ENCODE peak calls at places on chromosomes 11 and 22, in eight cellular contexts. Q is neural crest cell; F is naive thymus-derived CD4-positive, alpha-beta T cell; T is SK-MEL-5; H is AML-193; I is RWPE1; D is kidney glomerular epithelial cell; C is neural progenitor cell. B is an unnamed sample.

GRCh38 chr22:45181766-45182165 is 18.0 kb downstream of the NUP50 start:
- DNase-seq in D (no peak), C (no peak), T (no peak), Q (no peak), I (no peak), H (no peak), F (no peak), B (no peak)

GRCh38 chr11:118914178-118914918 is 11.4 kb downstream of the BCL9L start:
- DNase-seq in T (peak; percentile 71), H (no peak), C (peak; percentile 77), F (no peak), Q (no peak), D (no peak), I (no peak), B (no peak)

GRCh38 chr22:17960695-17961442 is 63.5 kb downstream of the MICAL3 start:
- DNase-seq in C (peak; percentile 53), F (no peak), T (no peak), D (no peak), H (no peak), I (no peak), Q (no peak), B (no peak)

GRCh38 chr11:76768091-76769047 is 14.8 kb upstream of the TSKU start:
- DNase-seq in T (no peak), C (no peak), F (peak; percentile 27), D (no peak), H (peak; percentile 92), Q (no peak), I (no peak), B (peak; percentile 95)

GRCh38 chr11:76644591-76644990 is 26.0 kb downstream of the LRRC32 start:
- DNase-seq in T (no peak), H (no peak), I (no peak), C (no peak), D (no peak), Q (no peak), F (no peak), B (no peak)

GRCh38 chr11:105202422-105202821 is 62.9 kb upstream of the CARD18 start:
- DNase-seq in T (no peak), D (no peak), I (no peak), C (no peak), F (no peak), Q (no peak), H (no peak), B (no peak)

GRCh38 chr11:2106583-2107209 is 32.5 kb downstream of the IGF2 start:
- DNase-seq in I (no peak), Q (no peak), T (no peak), F (no peak), C (no peak), H (no peak), D (no peak), B (no peak)

GRCh38 chr22:26172389-26172990 is 3.2 kb downstream of the SEZ6L start:
- DNase-seq in C (peak; percentile 82), F (peak; percentile 25), I (peak; percentile 22), T (peak; percentile 68), D (peak; percentile 24), H (peak; percentile 22), Q (peak; percentile 59), B (no peak)

GRCh38 chr22:26975865-26976264 is 318.5 kb downstream of the MIAT start:
- DNase-seq in C (no peak), I (no peak), T (no peak), H (no peak), F (no peak), D (no peak), Q (no peak), B (no peak)

GRCh38 chr11:45872513-45873356 is 12.7 kb upstream of the MAPK8IP1 start:
- DNase-seq in C (peak; percentile 89), D (peak; percentile 29), T (peak; percentile 86), H (peak; percentile 29), F (no peak), Q (peak; percentile 65), I (peak; percentile 57), B (no peak)

GRCh38 chr11:74055938-74056337 is 47.1 kb upstream of the UCP3 start:
- DNase-seq in I (peak; percentile 30), H (no peak), F (no peak), D (peak; percentile 68), T (peak; percentile 52), Q (no peak), C (no peak), B (no peak)

GRCh38 chr11:20207781-20208621 is 47.7 kb upstream of the DBX1 start:
- DNase-seq in I (no peak), T (no peak), F (no peak), D (no peak), Q (no peak), C (peak; percentile 74), H (no peak), B (no peak)

GRCh38 chr11:13012037-13012693 is 3.0 kb downstream of the RASSF10 start:
- DNase-seq in C (peak; percentile 88), D (peak; percentile 72), H (no peak), F (no peak), I (no peak), Q (no peak), T (no peak), B (no peak)

GRCh38 chr22:48004936-48005335 is 1242.5 kb downstream of the TBC1D22A start:
- DNase-seq in T (no peak), F (no peak), C (no peak), I (no peak), Q (no peak), H (no peak), D (no peak), B (no peak)

B was measured in HL-60.